ENCODE peak calls at places on chromosomes 7 and 10, in six cellular contexts. T is C1 segment of cervical spinal cord, Y is fibroblast of pulmonary artery, X is PC-3, N is esophagus squamous epithelium, B is A549. Z is an unnamed sample.

GRCh38 chr10:80684217-80684616 is 146.5 kb downstream of the SH2D4B start:
- DNase-seq in T (no peak), Y (peak), X (peak), N (no peak), B (peak), Z (no peak)

GRCh38 chr10:12769326-12770044 is 232.0 kb downstream of the CCDC3 start:
- DNase-seq in T (no peak), Y (no peak), X (no peak), N (no peak), B (no peak), Z (no peak)

GRCh38 chr7:48101880-48102448 is 12.9 kb downstream of the UPP1 start:
- DNase-seq in T (no peak), Y (no peak), X (no peak), N (no peak), B (no peak), Z (no peak)

GRCh38 chr7:136942396-136942795 is 73.9 kb downstream of the CHRM2 start:
- DNase-seq in T (no peak), Y (no peak), X (no peak), N (no peak), B (no peak), Z (no peak)

GRCh38 chr7:130927062-130927461 is 193.1 kb upstream of the KLF14 start:
- DNase-seq in T (no peak), Y (no peak), X (peak), N (no peak), B (no peak), Z (no peak)

GRCh38 chr7:65216469-65216868 is 157.2 kb upstream of the ZNF92 start:
- DNase-seq in T (no peak), Y (peak), X (peak), N (no peak), B (peak), Z (peak)

GRCh38 chr7:99079104-99079503 is 64.8 kb downstream of the SMURF1 start:
- DNase-seq in T (no peak), Y (no peak), X (no peak), N (no peak), B (no peak), Z (no peak)

GRCh38 chr10:86401588-86402282 is 35.1 kb upstream of the GRID1 start:
- DNase-seq in T (peak), Y (no peak), X (peak), N (no peak), B (peak), Z (no peak)

GRCh38 chr7:16563281-16564022 is 36.8 kb downstream of the LRRC72 start:
- DNase-seq in T (no peak), Y (no peak), X (no peak), N (no peak), B (no peak), Z (no peak)

Z was measured in hypothalamus.